ENCODE peak calls at places on chromosomes 16 and 17, in four cellular contexts. One of them, this sample, is unnamed.

GRCh38 chr16:27839419-27839818 is 224.1 kb downstream of the GSG1L start:
- DNase-seq in iPS DF 19.7: no peak
- DNase-seq in HFFc6: peak
- DNase-seq in stimulated activated CD4-positive, alpha-beta T cell treated with anti-CD3 and anti-CD28 coated beads, Interleukin-2, amount 100 ng/mL, for 24 hours: no peak
- DNase-seq in this sample: no peak

GRCh38 chr16:21937387-21937829 is 15.8 kb upstream of the UQCRC2 start:
- DNase-seq in iPS DF 19.7: no peak
- DNase-seq in HFFc6: no peak
- DNase-seq in stimulated activated CD4-positive, alpha-beta T cell treated with anti-CD3 and anti-CD28 coated beads, Interleukin-2, amount 100 ng/mL, for 24 hours: no peak
- DNase-seq in this sample: no peak

GRCh38 chr16:8849411-8850011 is 19.3 kb downstream of the CARHSP1 start:
- DNase-seq in iPS DF 19.7: no peak
- DNase-seq in HFFc6: peak
- DNase-seq in stimulated activated CD4-positive, alpha-beta T cell treated with anti-CD3 and anti-CD28 coated beads, Interleukin-2, amount 100 ng/mL, for 24 hours: no peak
- DNase-seq in this sample: no peak

GRCh38 chr17:6755281-6755680 is 565 bp upstream of the XAF1 start:
- DNase-seq in iPS DF 19.7: no peak
- DNase-seq in HFFc6: no peak
- DNase-seq in stimulated activated CD4-positive, alpha-beta T cell treated with anti-CD3 and anti-CD28 coated beads, Interleukin-2, amount 100 ng/mL, for 24 hours: no peak
- DNase-seq in this sample: peak

GRCh38 chr16:31079342-31079944 is 5.2 kb downstream of the ZNF646 start:
- DNase-seq in iPS DF 19.7: no peak
- DNase-seq in HFFc6: no peak
- DNase-seq in stimulated activated CD4-positive, alpha-beta T cell treated with anti-CD3 and anti-CD28 coated beads, Interleukin-2, amount 100 ng/mL, for 24 hours: no peak
- DNase-seq in this sample: no peak

GRCh38 chr16:84876873-84877606 is 57.3 kb downstream of the CRISPLD2 start:
- DNase-seq in iPS DF 19.7: no peak
- DNase-seq in HFFc6: no peak
- DNase-seq in stimulated activated CD4-positive, alpha-beta T cell treated with anti-CD3 and anti-CD28 coated beads, Interleukin-2, amount 100 ng/mL, for 24 hours: no peak
- DNase-seq in this sample: no peak

GRCh38 chr16:14372471-14372870 is 257.6 kb downstream of the PARN start:
- DNase-seq in iPS DF 19.7: no peak
- DNase-seq in HFFc6: no peak
- DNase-seq in stimulated activated CD4-positive, alpha-beta T cell treated with anti-CD3 and anti-CD28 coated beads, Interleukin-2, amount 100 ng/mL, for 24 hours: no peak
- DNase-seq in this sample: no peak

GRCh38 chr16:17171250-17172143 is 299.3 kb downstream of the XYLT1 start:
- DNase-seq in iPS DF 19.7: no peak
- DNase-seq in HFFc6: no peak
- DNase-seq in stimulated activated CD4-positive, alpha-beta T cell treated with anti-CD3 and anti-CD28 coated beads, Interleukin-2, amount 100 ng/mL, for 24 hours: no peak
- DNase-seq in this sample: no peak

GRCh38 chr17:59167571-59168001 is 12.0 kb downstream of the PRR11 start:
- DNase-seq in iPS DF 19.7: no peak
- DNase-seq in HFFc6: no peak
- DNase-seq in stimulated activated CD4-positive, alpha-beta T cell treated with anti-CD3 and anti-CD28 coated beads, Interleukin-2, amount 100 ng/mL, for 24 hours: no peak
- DNase-seq in this sample: no peak

GRCh38 chr16:3716831-3717234 is 491 bp downstream of the TRAP1 start:
- DNase-seq in iPS DF 19.7: no peak
- DNase-seq in HFFc6: no peak
- DNase-seq in stimulated activated CD4-positive, alpha-beta T cell treated with anti-CD3 and anti-CD28 coated beads, Interleukin-2, amount 100 ng/mL, for 24 hours: peak
- DNase-seq in this sample: no peak

GRCh38 chr17:66975614-66976378 is 11.3 kb downstream of the CACNG4 start:
- DNase-seq in iPS DF 19.7: no peak
- DNase-seq in HFFc6: no peak
- DNase-seq in stimulated activated CD4-positive, alpha-beta T cell treated with anti-CD3 and anti-CD28 coated beads, Interleukin-2, amount 100 ng/mL, for 24 hours: no peak
- DNase-seq in this sample: peak

GRCh38 chr16:24906199-24906808 is 60.5 kb downstream of the SLC5A11 start:
- DNase-seq in iPS DF 19.7: no peak
- DNase-seq in HFFc6: peak
- DNase-seq in stimulated activated CD4-positive, alpha-beta T cell treated with anti-CD3 and anti-CD28 coated beads, Interleukin-2, amount 100 ng/mL, for 24 hours: no peak
- DNase-seq in this sample: no peak

GRCh38 chr16:56888806-56889205 is 23.8 kb downstream of the SLC12A3 start:
- DNase-seq in iPS DF 19.7: no peak
- DNase-seq in HFFc6: no peak
- DNase-seq in stimulated activated CD4-positive, alpha-beta T cell treated with anti-CD3 and anti-CD28 coated beads, Interleukin-2, amount 100 ng/mL, for 24 hours: no peak
- DNase-seq in this sample: no peak

GRCh38 chr17:16486373-16487250 is 5.4 kb downstream of the LRRC75A start:
- DNase-seq in iPS DF 19.7: no peak
- DNase-seq in HFFc6: peak
- DNase-seq in stimulated activated CD4-positive, alpha-beta T cell treated with anti-CD3 and anti-CD28 coated beads, Interleukin-2, amount 100 ng/mL, for 24 hours: no peak
- DNase-seq in this sample: peak

GRCh38 chr16:1493746-1494094 is 560 bp downstream of the TELO2 start:
- DNase-seq in iPS DF 19.7: no peak
- DNase-seq in HFFc6: no peak
- DNase-seq in stimulated activated CD4-positive, alpha-beta T cell treated with anti-CD3 and anti-CD28 coated beads, Interleukin-2, amount 100 ng/mL, for 24 hours: no peak
- DNase-seq in this sample: no peak

GRCh38 chr17:49756323-49756722 is 7.6 kb downstream of the FAM117A start:
- DNase-seq in iPS DF 19.7: no peak
- DNase-seq in HFFc6: no peak
- DNase-seq in stimulated activated CD4-positive, alpha-beta T cell treated with anti-CD3 and anti-CD28 coated beads, Interleukin-2, amount 100 ng/mL, for 24 hours: no peak
- DNase-seq in this sample: no peak

GRCh38 chr17:28710948-28711722 is 553 bp downstream of the PROCA1 start:
- DNase-seq in iPS DF 19.7: peak
- DNase-seq in HFFc6: peak
- DNase-seq in stimulated activated CD4-positive, alpha-beta T cell treated with anti-CD3 and anti-CD28 coated beads, Interleukin-2, amount 100 ng/mL, for 24 hours: peak
- DNase-seq in this sample: peak

GRCh38 chr16:5027575-5028235 is 6.0 kb downstream of the NAGPA start:
- DNase-seq in iPS DF 19.7: no peak
- DNase-seq in HFFc6: no peak
- DNase-seq in stimulated activated CD4-positive, alpha-beta T cell treated with anti-CD3 and anti-CD28 coated beads, Interleukin-2, amount 100 ng/mL, for 24 hours: no peak
- DNase-seq in this sample: peak

GRCh38 chr17:79789943-79790804 is 6.7 kb downstream of the CBX8 start:
- DNase-seq in iPS DF 19.7: no peak
- DNase-seq in HFFc6: no peak
- DNase-seq in stimulated activated CD4-positive, alpha-beta T cell treated with anti-CD3 and anti-CD28 coated beads, Interleukin-2, amount 100 ng/mL, for 24 hours: no peak
- DNase-seq in this sample: peak

GRCh38 chr16:3017806-3018506 is at the start of gene CLDN6:
- DNase-seq in iPS DF 19.7: peak
- DNase-seq in HFFc6: no peak
- DNase-seq in stimulated activated CD4-positive, alpha-beta T cell treated with anti-CD3 and anti-CD28 coated beads, Interleukin-2, amount 100 ng/mL, for 24 hours: no peak
- DNase-seq in this sample: no peak

GRCh38 chr16:29744541-29745101 is 1.2 kb downstream of the C16orf54 start:
- DNase-seq in iPS DF 19.7: no peak
- DNase-seq in HFFc6: no peak
- DNase-seq in stimulated activated CD4-positive, alpha-beta T cell treated with anti-CD3 and anti-CD28 coated beads, Interleukin-2, amount 100 ng/mL, for 24 hours: peak
- DNase-seq in this sample: no peak

GRCh38 chr17:66306413-66306812 is 4.0 kb downstream of the PRKCA start:
- DNase-seq in iPS DF 19.7: no peak
- DNase-seq in HFFc6: peak
- DNase-seq in stimulated activated CD4-positive, alpha-beta T cell treated with anti-CD3 and anti-CD28 coated beads, Interleukin-2, amount 100 ng/mL, for 24 hours: no peak
- DNase-seq in this sample: no peak

GRCh38 chr16:13453938-13454553 is 465.9 kb upstream of the ERCC4 start:
- DNase-seq in iPS DF 19.7: no peak
- DNase-seq in HFFc6: peak
- DNase-seq in stimulated activated CD4-positive, alpha-beta T cell treated with anti-CD3 and anti-CD28 coated beads, Interleukin-2, amount 100 ng/mL, for 24 hours: peak
- DNase-seq in this sample: no peak

GRCh38 chr16:57618306-57619132 is 9.9 kb upstream of the ADGRG1 start:
- DNase-seq in iPS DF 19.7: no peak
- DNase-seq in HFFc6: no peak
- DNase-seq in stimulated activated CD4-positive, alpha-beta T cell treated with anti-CD3 and anti-CD28 coated beads, Interleukin-2, amount 100 ng/mL, for 24 hours: no peak
- DNase-seq in this sample: peak

GRCh38 chr16:47905771-47906170 is 250.0 kb downstream of the ABCC12 start:
- DNase-seq in iPS DF 19.7: no peak
- DNase-seq in HFFc6: peak
- DNase-seq in stimulated activated CD4-positive, alpha-beta T cell treated with anti-CD3 and anti-CD28 coated beads, Interleukin-2, amount 100 ng/mL, for 24 hours: no peak
- DNase-seq in this sample: no peak

GRCh38 chr16:78705694-78706093 is 606.2 kb downstream of the WWOX start:
- DNase-seq in iPS DF 19.7: no peak
- DNase-seq in HFFc6: no peak
- DNase-seq in stimulated activated CD4-positive, alpha-beta T cell treated with anti-CD3 and anti-CD28 coated beads, Interleukin-2, amount 100 ng/mL, for 24 hours: peak
- DNase-seq in this sample: no peak

GRCh38 chr17:27105636-27106035 is 188.3 kb upstream of the WSB1 start:
- DNase-seq in iPS DF 19.7: no peak
- DNase-seq in HFFc6: no peak
- DNase-seq in stimulated activated CD4-positive, alpha-beta T cell treated with anti-CD3 and anti-CD28 coated beads, Interleukin-2, amount 100 ng/mL, for 24 hours: no peak
- DNase-seq in this sample: no peak

GRCh38 chr16:84048306-84048705 is 5.7 kb upstream of the SLC38A8 start:
- DNase-seq in iPS DF 19.7: no peak
- DNase-seq in HFFc6: no peak
- DNase-seq in stimulated activated CD4-positive, alpha-beta T cell treated with anti-CD3 and anti-CD28 coated beads, Interleukin-2, amount 100 ng/mL, for 24 hours: no peak
- DNase-seq in this sample: no peak

GRCh38 chr17:61425682-61426481 is 26.2 kb downstream of the TBX2 start:
- DNase-seq in iPS DF 19.7: no peak
- DNase-seq in HFFc6: no peak
- DNase-seq in stimulated activated CD4-positive, alpha-beta T cell treated with anti-CD3 and anti-CD28 coated beads, Interleukin-2, amount 100 ng/mL, for 24 hours: no peak
- DNase-seq in this sample: no peak

GRCh38 chr16:51389881-51390280 is 238.8 kb upstream of the SALL1 start:
- DNase-seq in iPS DF 19.7: no peak
- DNase-seq in HFFc6: no peak
- DNase-seq in stimulated activated CD4-positive, alpha-beta T cell treated with anti-CD3 and anti-CD28 coated beads, Interleukin-2, amount 100 ng/mL, for 24 hours: no peak
- DNase-seq in this sample: no peak

GRCh38 chr17:75036643-75037268 is 10.0 kb downstream of the ATP5PD start:
- DNase-seq in iPS DF 19.7: no peak
- DNase-seq in HFFc6: no peak
- DNase-seq in stimulated activated CD4-positive, alpha-beta T cell treated with anti-CD3 and anti-CD28 coated beads, Interleukin-2, amount 100 ng/mL, for 24 hours: peak
- DNase-seq in this sample: peak

GRCh38 chr17:67246398-67246647 is 1.3 kb upstream of the HELZ start:
- DNase-seq in iPS DF 19.7: no peak
- DNase-seq in HFFc6: no peak
- DNase-seq in stimulated activated CD4-positive, alpha-beta T cell treated with anti-CD3 and anti-CD28 coated beads, Interleukin-2, amount 100 ng/mL, for 24 hours: no peak
- DNase-seq in this sample: no peak

GRCh38 chr16:31487720-31488629 is 5.1 kb downstream of the SLC5A2 start:
- DNase-seq in iPS DF 19.7: no peak
- DNase-seq in HFFc6: no peak
- DNase-seq in stimulated activated CD4-positive, alpha-beta T cell treated with anti-CD3 and anti-CD28 coated beads, Interleukin-2, amount 100 ng/mL, for 24 hours: peak
- DNase-seq in this sample: peak

GRCh38 chr16:79535130-79535529 is 65.4 kb downstream of the MAF start:
- DNase-seq in iPS DF 19.7: no peak
- DNase-seq in HFFc6: no peak
- DNase-seq in stimulated activated CD4-positive, alpha-beta T cell treated with anti-CD3 and anti-CD28 coated beads, Interleukin-2, amount 100 ng/mL, for 24 hours: no peak
- DNase-seq in this sample: no peak

GRCh38 chr17:56034120-56034757 is 119.0 kb upstream of the ANKFN1 start:
- DNase-seq in iPS DF 19.7: no peak
- DNase-seq in HFFc6: no peak
- DNase-seq in stimulated activated CD4-positive, alpha-beta T cell treated with anti-CD3 and anti-CD28 coated beads, Interleukin-2, amount 100 ng/mL, for 24 hours: no peak
- DNase-seq in this sample: no peak

GRCh38 chr16:65318590-65319267 is 196.9 kb upstream of the CDH11 start:
- DNase-seq in iPS DF 19.7: peak
- DNase-seq in HFFc6: no peak
- DNase-seq in stimulated activated CD4-positive, alpha-beta T cell treated with anti-CD3 and anti-CD28 coated beads, Interleukin-2, amount 100 ng/mL, for 24 hours: no peak
- DNase-seq in this sample: no peak

GRCh38 chr16:85360323-85361277 is 248.3 kb upstream of the CIBAR2 start:
- DNase-seq in iPS DF 19.7: no peak
- DNase-seq in HFFc6: no peak
- DNase-seq in stimulated activated CD4-positive, alpha-beta T cell treated with anti-CD3 and anti-CD28 coated beads, Interleukin-2, amount 100 ng/mL, for 24 hours: no peak
- DNase-seq in this sample: no peak

GRCh38 chr16:77784441-77785356 is 3.7 kb upstream of the VAT1L start:
- DNase-seq in iPS DF 19.7: no peak
- DNase-seq in HFFc6: no peak
- DNase-seq in stimulated activated CD4-positive, alpha-beta T cell treated with anti-CD3 and anti-CD28 coated beads, Interleukin-2, amount 100 ng/mL, for 24 hours: no peak
- DNase-seq in this sample: no peak

This sample was measured in heart left ventricle.